ENCODE peak calls at places on chromosome 10, in five cellular contexts. L, Z, V, A and Y are unnamed samples.

GRCh38 chr10:99450624-99451498 is 20.4 kb upstream of the GOT1 start:
- DNase-seq in L (no peak), Z (no peak), V (no peak), A (no peak), Y (no peak)

GRCh38 chr10:125595911-125596310 is 87.1 kb downstream of the TEX36 start:
- DNase-seq in L (no peak), Z (no peak), V (no peak), A (no peak), Y (no peak)

GRCh38 chr10:72274730-72275350 is 1.1 kb downstream of the DDIT4 start:
- DNase-seq in L (peak), Z (peak), V (peak), A (peak), Y (peak)

GRCh38 chr10:4780782-4781181 is 45.2 kb upstream of the AKR1E2 start:
- DNase-seq in L (no peak), Z (peak), V (no peak), A (no peak), Y (no peak)

GRCh38 chr10:45282061-45282460 is 33.3 kb downstream of the OR13A1 start:
- DNase-seq in L (no peak), Z (no peak), V (no peak), A (no peak), Y (no peak)

GRCh38 chr10:121662531-121662930 is 64.3 kb upstream of the FGFR2 start:
- DNase-seq in L (no peak), Z (no peak), V (no peak), A (no peak), Y (no peak)

GRCh38 chr10:122849900-122850605 is 4.4 kb upstream of the CUZD1 start:
- DNase-seq in L (no peak), Z (peak), V (no peak), A (no peak), Y (no peak)

GRCh38 chr10:126425051-126425450 is 36.8 kb upstream of the ADAM12 start:
- DNase-seq in L (no peak), Z (peak), V (no peak), A (no peak), Y (no peak)

GRCh38 chr10:36578306-36578705 is 547.1 kb upstream of the ANKRD30A start:
- DNase-seq in L (no peak), Z (peak), V (no peak), A (no peak), Y (no peak)

GRCh38 chr10:123359539-123359938 is 205.3 kb downstream of the BUB3 start:
- DNase-seq in L (no peak), Z (no peak), V (no peak), A (no peak), Y (no peak)

GRCh38 chr10:22222236-22223190 is 4.7 kb upstream of the EBLN1 start:
- DNase-seq in L (peak), Z (no peak), V (no peak), A (no peak), Y (no peak)

GRCh38 chr10:68959695-68960524 is 3.9 kb downstream of the DDX21 start:
- DNase-seq in L (no peak), Z (no peak), V (no peak), A (no peak), Y (no peak)

GRCh38 chr10:13993169-13993568 is 337.6 kb downstream of the FRMD4A start:
- DNase-seq in L (no peak), Z (peak), V (no peak), A (no peak), Y (no peak)

GRCh38 chr10:99604862-99605261 is 15.4 kb downstream of the SLC25A28 start:
- DNase-seq in L (no peak), Z (no peak), V (no peak), A (no peak), Y (no peak)

GRCh38 chr10:79001082-79001885 is 67.5 kb upstream of the ZMIZ1 start:
- DNase-seq in L (no peak), Z (peak), V (no peak), A (no peak), Y (no peak)

GRCh38 chr10:48599830-48600134 is 5.1 kb downstream of the ARHGAP22 start:
- DNase-seq in L (no peak), Z (peak), V (no peak), A (no peak), Y (no peak)

GRCh38 chr10:91032614-91033248 is 111.8 kb upstream of the ANKRD1 start:
- DNase-seq in L (no peak), Z (peak), V (no peak), A (no peak), Y (no peak)